ENCODE peak calls at places on chromosomes 12 and 14, in four cellular contexts. F, U, V and T are unnamed samples.

GRCh38 chr14:29741909-29742401 is 185.7 kb downstream of the PRKD1 start:
- DNase-seq in U (no peak), F (no peak), V (no peak), T (no peak)

GRCh38 chr14:28731358-28731757 is 35.2 kb upstream of the FOXG1 start:
- DNase-seq in U (no peak), V (no peak), F (no peak), T (no peak)

GRCh38 chr14:23861666-23862065 is 91.9 kb upstream of the DHRS4 start:
- DNase-seq in V (no peak), F (peak), U (no peak), T (no peak)

GRCh38 chr14:102590667-102591099 is 1.8 kb upstream of the RCOR1 start:
- DNase-seq in U (no peak), V (no peak), F (peak), T (no peak)

GRCh38 chr14:77707724-77708408 is at the start of the genes ALKBH1 and SLIRP:
- DNase-seq in V (peak), F (peak), U (peak), T (peak)

GRCh38 chr14:104424406-104425072 is 155.0 kb upstream of the C14orf180 start:
- DNase-seq in V (peak), U (no peak), F (no peak), T (no peak)

GRCh38 chr14:75640876-75641275 is 19.8 kb downstream of the ERG28 start:
- DNase-seq in V (no peak), F (no peak), U (no peak), T (no peak)

GRCh38 chr12:4270016-4270669 is 3.4 kb upstream of the CCND2 start:
- DNase-seq in F (peak), V (no peak), U (no peak), T (peak)

GRCh38 chr12:9702239-9702638 is 30.7 kb downstream of the CLECL1 start:
- DNase-seq in V (no peak), F (no peak), U (no peak), T (peak)

GRCh38 chr12:53499261-53500118 is at the start of gene MAP3K12:
- DNase-seq in F (peak), V (peak), U (peak), T (peak)

GRCh38 chr12:20653871-20654270 is 41.3 kb upstream of the SLCO1C1 start:
- DNase-seq in U (no peak), F (no peak), V (no peak), T (no peak)

GRCh38 chr12:69101505-69101904 is 137.9 kb upstream of the CPSF6 start:
- DNase-seq in F (no peak), V (no peak), U (no peak), T (no peak)

DNA sequence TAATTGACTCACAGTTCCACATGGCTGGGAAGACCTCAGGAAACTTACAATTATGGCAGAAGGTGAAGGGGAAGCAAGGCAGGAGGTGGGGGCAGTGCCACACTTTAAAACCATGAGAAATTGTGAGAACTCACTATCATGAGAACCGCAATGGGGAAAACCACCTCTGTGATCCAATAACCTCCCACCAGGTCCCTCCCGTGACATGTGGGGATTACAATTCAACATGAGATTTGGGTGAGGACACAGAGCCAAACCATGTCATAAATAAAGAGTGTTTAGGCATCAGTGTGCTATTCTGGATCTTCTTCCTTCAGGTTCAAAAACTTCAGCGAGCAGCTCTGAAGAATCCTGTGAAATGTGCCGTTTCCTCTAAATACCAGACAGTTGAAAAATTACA is 9.7 kb downstream of the DDX47 start:
- DNase-seq in U (no peak), V (no peak), F (no peak), T (no peak)
- H3K27ac ChIP-seq in U (no peak), V (no peak), F (no peak), T (no peak)

GRCh38 chr14:80798878-80799277 is 142.7 kb downstream of the CEP128 start:
- DNase-seq in F (no peak), V (no peak), U (no peak), T (no peak)
- H3K27ac ChIP-seq in F (no peak), V (no peak), U (no peak), T (no peak)

GRCh38 chr12:70667253-70667652 is 30.0 kb upstream of the PTPRB start:
- DNase-seq in V (no peak), U (no peak), F (no peak), T (no peak)

GRCh38 chr12:70666364-70666763 is 29.1 kb upstream of the PTPRB start:
- DNase-seq in F (no peak), U (no peak), V (no peak), T (no peak)

GRCh38 chr12:70670948-70671347 is 33.7 kb upstream of the PTPRB start:
- DNase-seq in U (no peak), V (no peak), F (no peak), T (no peak)

GRCh38 chr12:70671698-70672097 is 34.5 kb upstream of the PTPRB start:
- DNase-seq in F (no peak), V (no peak), U (no peak), T (no peak)
- H3K27ac ChIP-seq in F (no peak), V (no peak), U (no peak), T (no peak)

DNA sequence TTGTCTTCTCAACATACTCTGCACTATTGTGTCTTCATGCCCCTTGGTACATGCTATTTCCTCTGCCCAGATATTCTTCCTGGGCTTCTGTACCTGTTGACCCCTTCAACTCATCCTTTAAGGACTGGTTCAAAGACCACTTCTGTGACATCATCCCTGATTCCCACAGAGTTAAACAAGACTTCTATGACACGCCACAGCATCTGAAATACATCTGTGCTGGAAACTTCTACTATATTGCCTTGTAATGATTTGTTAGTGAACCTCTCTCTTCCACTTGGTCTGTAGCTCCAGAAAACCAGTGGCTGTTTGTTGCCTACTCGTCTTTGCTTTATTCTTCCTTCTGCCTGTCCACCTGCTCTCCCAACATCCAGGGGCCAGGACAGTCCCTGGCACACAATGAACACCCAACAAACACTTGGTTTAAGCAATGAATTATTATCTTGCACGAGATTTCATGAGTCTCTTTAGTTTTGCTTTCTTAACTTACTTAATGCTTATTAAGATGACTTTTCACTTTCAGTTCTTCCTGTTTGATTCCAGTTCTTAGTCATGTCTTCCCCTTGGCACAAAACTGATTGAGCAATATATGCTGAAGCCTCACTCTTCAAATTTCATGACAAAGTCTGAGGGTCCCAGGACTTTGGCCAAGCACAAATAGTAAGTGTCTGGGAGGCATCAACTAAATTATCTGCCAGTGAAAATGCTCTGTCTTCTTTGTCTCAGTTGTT is 485.9 kb downstream of the APAF1 start:
- DNase-seq in V (no peak), F (no peak), U (no peak), T (no peak)
- H3K27ac ChIP-seq in V (peak), F (no peak), U (peak), T (no peak)

DNA sequence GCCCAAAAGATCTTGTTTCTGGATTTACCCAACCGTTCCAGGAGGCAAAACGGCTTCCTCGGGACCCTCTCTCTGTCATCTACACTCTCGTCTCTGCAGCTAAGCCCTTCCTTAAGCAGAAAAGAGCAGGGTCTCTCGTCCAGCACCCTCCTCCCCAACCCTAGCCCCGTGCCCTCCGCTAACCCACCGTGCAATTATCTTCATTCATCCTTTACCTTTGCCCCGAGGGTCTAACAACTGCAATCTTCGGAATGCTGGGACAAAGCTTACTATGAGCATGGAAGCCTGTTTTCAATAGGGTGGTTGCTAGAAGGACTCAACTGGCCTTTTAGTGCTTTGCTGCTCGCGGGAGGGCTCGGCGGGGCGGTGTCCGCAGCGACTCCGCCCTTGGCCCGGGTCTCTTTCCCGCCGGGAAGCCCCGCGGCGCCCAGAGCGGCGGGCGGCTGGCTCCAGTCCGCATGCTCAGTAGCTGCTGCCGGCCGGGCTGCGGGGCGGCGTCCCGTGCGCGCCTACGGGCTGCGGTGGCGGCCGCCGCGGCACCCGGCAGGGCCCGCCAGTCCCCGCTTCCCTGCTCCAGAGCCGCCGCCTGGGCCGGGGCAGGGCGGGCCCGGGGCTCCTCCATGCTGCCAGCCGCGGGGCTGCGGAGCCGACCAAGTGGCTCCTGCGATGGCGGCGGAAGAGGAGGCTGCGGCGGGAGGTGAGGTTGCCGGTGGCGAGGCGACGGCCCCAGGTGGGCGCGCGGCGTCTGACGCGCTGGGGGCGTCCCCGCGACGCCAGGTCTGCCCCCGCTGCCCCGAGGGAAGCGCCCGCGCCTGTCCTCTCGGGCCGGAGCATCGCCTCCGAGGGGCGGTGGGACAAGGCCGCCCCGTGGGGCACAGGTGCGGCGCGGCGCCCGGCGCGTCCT is at the start of gene BMAL2:
- DNase-seq in U (no peak), V (no peak), F (peak), T (peak)
- H3K27ac ChIP-seq in U (no peak), V (no peak), F (peak), T (no peak)

GRCh38 chr12:72465940-72466630 is 193.9 kb downstream of the TRHDE start:
- DNase-seq in F (no peak), U (no peak), V (no peak), T (no peak)
- H3K27ac ChIP-seq in F (no peak), U (no peak), V (no peak), T (no peak)

GRCh38 chr12:63921157-63921556 is 76.7 kb downstream of the SRGAP1 start:
- DNase-seq in V (no peak), U (no peak), F (no peak), T (no peak)
- H3K27ac ChIP-seq in V (no peak), U (no peak), F (no peak), T (no peak)

GRCh38 chr12:117986705-117987469 is 18.1 kb upstream of the KSR2 start:
- DNase-seq in V (no peak), F (no peak), U (no peak), T (no peak)
- H3K27ac ChIP-seq in V (no peak), F (no peak), U (no peak), T (no peak)

GRCh38 chr12:122981587-122982493 is 1.4 kb downstream of the ARL6IP4 start:
- DNase-seq in F (no peak), U (no peak), V (no peak), T (no peak)
- H3K27ac ChIP-seq in F (peak), U (peak), V (no peak), T (peak)